ENCODE peak calls at places on chromosomes 3 and 15, in six cellular contexts. One of them, this sample, is unnamed.
A peak's percentile ranks its signal among the peaks of the same experiment; 100 is the strongest.

GRCh38 chr3:145088917-145089316 is 1072.1 kb downstream of the PLOD2 start:
- DNase-seq in NCI-H510A treated with DMSO at 0.1 percent for 48 hours: no peak
- DNase-seq in neural progenitor cell: no peak
- DNase-seq in CD8-positive, alpha-beta memory T cell: no peak
- DNase-seq in GM06990: peak; percentile 2
- DNase-seq in heart left ventricle: no peak
- DNase-seq in this sample: no peak

GRCh38 chr3:21654662-21655061 is 96.3 kb downstream of the ZNF385D start:
- DNase-seq in NCI-H510A treated with DMSO at 0.1 percent for 48 hours: no peak
- DNase-seq in neural progenitor cell: no peak
- DNase-seq in CD8-positive, alpha-beta memory T cell: no peak
- DNase-seq in GM06990: no peak
- DNase-seq in heart left ventricle: no peak
- DNase-seq in this sample: no peak

GRCh38 chr15:74988007-74988800 is 7.2 kb upstream of the SCAMP5 start:
- DNase-seq in NCI-H510A treated with DMSO at 0.1 percent for 48 hours: no peak
- DNase-seq in neural progenitor cell: peak; percentile 63
- DNase-seq in CD8-positive, alpha-beta memory T cell: peak; percentile 7
- DNase-seq in GM06990: no peak
- DNase-seq in heart left ventricle: no peak
- DNase-seq in this sample: peak; percentile 10

GRCh38 chr3:8110966-8111798 is 390.4 kb upstream of the LMCD1 start:
- DNase-seq in NCI-H510A treated with DMSO at 0.1 percent for 48 hours: peak; percentile 32
- DNase-seq in neural progenitor cell: peak; percentile 77
- DNase-seq in CD8-positive, alpha-beta memory T cell: peak; percentile 19
- DNase-seq in GM06990: peak; percentile 5
- DNase-seq in heart left ventricle: peak; percentile 49
- DNase-seq in this sample: peak; percentile 24

GRCh38 chr3:86973440-86973839 is 17.5 kb downstream of the VGLL3 start:
- DNase-seq in NCI-H510A treated with DMSO at 0.1 percent for 48 hours: no peak
- DNase-seq in neural progenitor cell: no peak
- DNase-seq in CD8-positive, alpha-beta memory T cell: no peak
- DNase-seq in GM06990: no peak
- DNase-seq in heart left ventricle: no peak
- DNase-seq in this sample: no peak

GRCh38 chr15:73200339-73200738 is 148.1 kb downstream of the NEO1 start:
- DNase-seq in NCI-H510A treated with DMSO at 0.1 percent for 48 hours: no peak
- DNase-seq in neural progenitor cell: no peak
- DNase-seq in CD8-positive, alpha-beta memory T cell: no peak
- DNase-seq in GM06990: no peak
- DNase-seq in heart left ventricle: no peak
- DNase-seq in this sample: no peak

GRCh38 chr3:49788056-49788455 is 1.7 kb upstream of the IP6K1 start:
- DNase-seq in NCI-H510A treated with DMSO at 0.1 percent for 48 hours: no peak
- DNase-seq in neural progenitor cell: no peak
- DNase-seq in CD8-positive, alpha-beta memory T cell: no peak
- DNase-seq in GM06990: no peak
- DNase-seq in heart left ventricle: no peak
- DNase-seq in this sample: no peak

GRCh38 chr3:13017361-13018038 is 55.7 kb downstream of the IQSEC1 start:
- DNase-seq in NCI-H510A treated with DMSO at 0.1 percent for 48 hours: no peak
- DNase-seq in neural progenitor cell: no peak
- DNase-seq in CD8-positive, alpha-beta memory T cell: no peak
- DNase-seq in GM06990: no peak
- DNase-seq in heart left ventricle: no peak
- DNase-seq in this sample: no peak

GRCh38 chr3:16741103-16741758 is 136.0 kb upstream of the DAZL start:
- DNase-seq in NCI-H510A treated with DMSO at 0.1 percent for 48 hours: no peak
- DNase-seq in neural progenitor cell: no peak
- DNase-seq in CD8-positive, alpha-beta memory T cell: no peak
- DNase-seq in GM06990: no peak
- DNase-seq in heart left ventricle: no peak
- DNase-seq in this sample: peak; percentile 29

GRCh38 chr3:99862208-99862607 is 44.5 kb downstream of the CMSS1 start:
- DNase-seq in NCI-H510A treated with DMSO at 0.1 percent for 48 hours: no peak
- DNase-seq in neural progenitor cell: no peak
- DNase-seq in CD8-positive, alpha-beta memory T cell: no peak
- DNase-seq in GM06990: no peak
- DNase-seq in heart left ventricle: no peak
- DNase-seq in this sample: no peak

GRCh38 chr15:70795311-70795665 is 31.9 kb upstream of the UACA start:
- DNase-seq in NCI-H510A treated with DMSO at 0.1 percent for 48 hours: no peak
- DNase-seq in neural progenitor cell: no peak
- DNase-seq in CD8-positive, alpha-beta memory T cell: no peak
- DNase-seq in GM06990: no peak
- DNase-seq in heart left ventricle: no peak
- DNase-seq in this sample: no peak

GRCh38 chr3:6468589-6468988 is 392.3 kb upstream of the GRM7 start:
- DNase-seq in NCI-H510A treated with DMSO at 0.1 percent for 48 hours: no peak
- DNase-seq in neural progenitor cell: no peak
- DNase-seq in CD8-positive, alpha-beta memory T cell: no peak
- DNase-seq in GM06990: no peak
- DNase-seq in heart left ventricle: no peak
- DNase-seq in this sample: no peak

GRCh38 chr3:11150256-11150655 is 4.0 kb upstream of the HRH1 start:
- DNase-seq in NCI-H510A treated with DMSO at 0.1 percent for 48 hours: no peak
- DNase-seq in neural progenitor cell: no peak
- DNase-seq in CD8-positive, alpha-beta memory T cell: no peak
- DNase-seq in GM06990: no peak
- DNase-seq in heart left ventricle: no peak
- DNase-seq in this sample: no peak

GRCh38 chr15:26831951-26832350 is 34.9 kb upstream of the GABRA5 start:
- DNase-seq in NCI-H510A treated with DMSO at 0.1 percent for 48 hours: no peak
- DNase-seq in neural progenitor cell: no peak
- DNase-seq in CD8-positive, alpha-beta memory T cell: no peak
- DNase-seq in GM06990: no peak
- DNase-seq in heart left ventricle: no peak
- DNase-seq in this sample: no peak

GRCh38 chr15:75058127-75058905 is 34.9 kb downstream of the PPCDC start:
- DNase-seq in NCI-H510A treated with DMSO at 0.1 percent for 48 hours: no peak
- DNase-seq in neural progenitor cell: no peak
- DNase-seq in CD8-positive, alpha-beta memory T cell: no peak
- DNase-seq in GM06990: no peak
- DNase-seq in heart left ventricle: no peak
- DNase-seq in this sample: no peak

GRCh38 chr3:19074257-19074938 is 73.9 kb upstream of the KCNH8 start:
- DNase-seq in NCI-H510A treated with DMSO at 0.1 percent for 48 hours: no peak
- DNase-seq in neural progenitor cell: no peak
- DNase-seq in CD8-positive, alpha-beta memory T cell: no peak
- DNase-seq in GM06990: no peak
- DNase-seq in heart left ventricle: no peak
- DNase-seq in this sample: no peak

GRCh38 chr3:45060165-45060897 is 34.2 kb downstream of the CLEC3B start:
- DNase-seq in NCI-H510A treated with DMSO at 0.1 percent for 48 hours: no peak
- DNase-seq in neural progenitor cell: peak; percentile 67
- DNase-seq in CD8-positive, alpha-beta memory T cell: no peak
- DNase-seq in GM06990: no peak
- DNase-seq in heart left ventricle: no peak
- DNase-seq in this sample: no peak

GRCh38 chr3:96915465-96915864 is 101.1 kb downstream of the EPHA6 start:
- DNase-seq in NCI-H510A treated with DMSO at 0.1 percent for 48 hours: no peak
- DNase-seq in neural progenitor cell: no peak
- DNase-seq in CD8-positive, alpha-beta memory T cell: no peak
- DNase-seq in GM06990: no peak
- DNase-seq in heart left ventricle: no peak
- DNase-seq in this sample: no peak

GRCh38 chr15:99009741-99010370 is 2.3 kb upstream of the PGPEP1L start:
- DNase-seq in NCI-H510A treated with DMSO at 0.1 percent for 48 hours: no peak
- DNase-seq in neural progenitor cell: peak; percentile 45
- DNase-seq in CD8-positive, alpha-beta memory T cell: no peak
- DNase-seq in GM06990: no peak
- DNase-seq in heart left ventricle: no peak
- DNase-seq in this sample: no peak

GRCh38 chr3:22734207-22734606 is 468.9 kb upstream of the UBE2E2 start:
- DNase-seq in NCI-H510A treated with DMSO at 0.1 percent for 48 hours: no peak
- DNase-seq in neural progenitor cell: no peak
- DNase-seq in CD8-positive, alpha-beta memory T cell: no peak
- DNase-seq in GM06990: no peak
- DNase-seq in heart left ventricle: no peak
- DNase-seq in this sample: no peak